ENCODE peak calls at places on chromosomes 13 and 19, in six cellular contexts. One of them, this sample, is unnamed.

GRCh38 chr19:7494416-7495098 is 5.7 kb upstream of the PEX11G start:
- DNase-seq in activated CD8-positive, alpha-beta T cell treated with anti-CD3 and anti-CD28 coated beads for 36 hours: no peak
- DNase-seq in neural crest cell: peak
- DNase-seq in cardiac muscle cell: no peak
- DNase-seq in fibroblast of pulmonary artery: peak
- DNase-seq in glutamatergic neuron: peak
- DNase-seq in this sample: no peak

GRCh38 chr13:57784633-57785032 is 153.1 kb downstream of the PCDH17 start:
- DNase-seq in activated CD8-positive, alpha-beta T cell treated with anti-CD3 and anti-CD28 coated beads for 36 hours: no peak
- DNase-seq in neural crest cell: no peak
- DNase-seq in cardiac muscle cell: no peak
- DNase-seq in fibroblast of pulmonary artery: no peak
- DNase-seq in glutamatergic neuron: no peak
- DNase-seq in this sample: no peak

GRCh38 chr19:51680474-51680873 is 12.7 kb upstream of the SPACA6 start:
- DNase-seq in activated CD8-positive, alpha-beta T cell treated with anti-CD3 and anti-CD28 coated beads for 36 hours: no peak
- DNase-seq in neural crest cell: no peak
- DNase-seq in cardiac muscle cell: no peak
- DNase-seq in fibroblast of pulmonary artery: no peak
- DNase-seq in glutamatergic neuron: no peak
- DNase-seq in this sample: no peak

GRCh38 chr13:22893149-22893548 is 287.6 kb upstream of the SGCG start:
- DNase-seq in activated CD8-positive, alpha-beta T cell treated with anti-CD3 and anti-CD28 coated beads for 36 hours: no peak
- DNase-seq in neural crest cell: no peak
- DNase-seq in cardiac muscle cell: no peak
- DNase-seq in fibroblast of pulmonary artery: no peak
- DNase-seq in glutamatergic neuron: no peak
- DNase-seq in this sample: no peak

GRCh38 chr19:861756-862528 is 2.5 kb downstream of the CFD start:
- DNase-seq in activated CD8-positive, alpha-beta T cell treated with anti-CD3 and anti-CD28 coated beads for 36 hours: peak
- DNase-seq in neural crest cell: peak
- DNase-seq in cardiac muscle cell: peak
- DNase-seq in fibroblast of pulmonary artery: peak
- DNase-seq in glutamatergic neuron: peak
- DNase-seq in this sample: peak

GRCh38 chr13:24618219-24618955 is 61.8 kb upstream of the ATP12A start:
- DNase-seq in activated CD8-positive, alpha-beta T cell treated with anti-CD3 and anti-CD28 coated beads for 36 hours: peak
- DNase-seq in neural crest cell: no peak
- DNase-seq in cardiac muscle cell: no peak
- DNase-seq in fibroblast of pulmonary artery: no peak
- DNase-seq in glutamatergic neuron: no peak
- DNase-seq in this sample: peak

GRCh38 chr13:20991741-20992520 is 69.5 kb downstream of the LATS2 start:
- DNase-seq in activated CD8-positive, alpha-beta T cell treated with anti-CD3 and anti-CD28 coated beads for 36 hours: no peak
- DNase-seq in neural crest cell: no peak
- DNase-seq in cardiac muscle cell: no peak
- DNase-seq in fibroblast of pulmonary artery: no peak
- DNase-seq in glutamatergic neuron: no peak
- DNase-seq in this sample: no peak

GRCh38 chr13:95541308-95541707 is 11.2 kb upstream of the CLDN10 start:
- DNase-seq in activated CD8-positive, alpha-beta T cell treated with anti-CD3 and anti-CD28 coated beads for 36 hours: no peak
- DNase-seq in neural crest cell: no peak
- DNase-seq in cardiac muscle cell: no peak
- DNase-seq in fibroblast of pulmonary artery: no peak
- DNase-seq in glutamatergic neuron: no peak
- DNase-seq in this sample: no peak

GRCh38 chr19:46431824-46432223 is 3.1 kb upstream of the PNMA8C start:
- DNase-seq in activated CD8-positive, alpha-beta T cell treated with anti-CD3 and anti-CD28 coated beads for 36 hours: peak
- DNase-seq in neural crest cell: no peak
- DNase-seq in cardiac muscle cell: peak
- DNase-seq in fibroblast of pulmonary artery: no peak
- DNase-seq in glutamatergic neuron: no peak
- DNase-seq in this sample: no peak

GRCh38 chr19:14434157-14434501 is 1.0 kb downstream of the PKN1 start:
- DNase-seq in activated CD8-positive, alpha-beta T cell treated with anti-CD3 and anti-CD28 coated beads for 36 hours: peak
- DNase-seq in neural crest cell: no peak
- DNase-seq in cardiac muscle cell: no peak
- DNase-seq in fibroblast of pulmonary artery: no peak
- DNase-seq in glutamatergic neuron: no peak
- DNase-seq in this sample: no peak

GRCh38 chr19:15265849-15266248 is 33.6 kb upstream of the EPHX3 start:
- DNase-seq in activated CD8-positive, alpha-beta T cell treated with anti-CD3 and anti-CD28 coated beads for 36 hours: no peak
- DNase-seq in neural crest cell: no peak
- DNase-seq in cardiac muscle cell: no peak
- DNase-seq in fibroblast of pulmonary artery: peak
- DNase-seq in glutamatergic neuron: no peak
- DNase-seq in this sample: no peak

GRCh38 chr19:48465215-48465614 is 4.0 kb upstream of the CYTH2 start:
- DNase-seq in activated CD8-positive, alpha-beta T cell treated with anti-CD3 and anti-CD28 coated beads for 36 hours: no peak
- DNase-seq in neural crest cell: no peak
- DNase-seq in cardiac muscle cell: no peak
- DNase-seq in fibroblast of pulmonary artery: no peak
- DNase-seq in glutamatergic neuron: no peak
- DNase-seq in this sample: no peak

GRCh38 chr19:4477034-4477801 is 5.1 kb downstream of the HDGFL2 start:
- DNase-seq in activated CD8-positive, alpha-beta T cell treated with anti-CD3 and anti-CD28 coated beads for 36 hours: no peak
- DNase-seq in neural crest cell: no peak
- DNase-seq in cardiac muscle cell: no peak
- DNase-seq in fibroblast of pulmonary artery: no peak
- DNase-seq in glutamatergic neuron: no peak
- DNase-seq in this sample: no peak

GRCh38 chr13:47081850-47082249 is 185.0 kb upstream of the HTR2A start:
- DNase-seq in activated CD8-positive, alpha-beta T cell treated with anti-CD3 and anti-CD28 coated beads for 36 hours: no peak
- DNase-seq in neural crest cell: no peak
- DNase-seq in cardiac muscle cell: no peak
- DNase-seq in fibroblast of pulmonary artery: no peak
- DNase-seq in glutamatergic neuron: no peak
- DNase-seq in this sample: no peak

GRCh38 chr13:107712145-107712544 is 503.2 kb downstream of the LIG4 start:
- DNase-seq in activated CD8-positive, alpha-beta T cell treated with anti-CD3 and anti-CD28 coated beads for 36 hours: no peak
- DNase-seq in neural crest cell: no peak
- DNase-seq in cardiac muscle cell: no peak
- DNase-seq in fibroblast of pulmonary artery: no peak
- DNase-seq in glutamatergic neuron: no peak
- DNase-seq in this sample: no peak

GRCh38 chr19:48963371-48964204 is 1.5 kb upstream of the FTL start:
- DNase-seq in activated CD8-positive, alpha-beta T cell treated with anti-CD3 and anti-CD28 coated beads for 36 hours: peak
- DNase-seq in neural crest cell: peak
- DNase-seq in cardiac muscle cell: peak
- DNase-seq in fibroblast of pulmonary artery: peak
- DNase-seq in glutamatergic neuron: peak
- DNase-seq in this sample: peak

GRCh38 chr13:27808866-27809546 is 16.7 kb downstream of the GSX1 start:
- DNase-seq in activated CD8-positive, alpha-beta T cell treated with anti-CD3 and anti-CD28 coated beads for 36 hours: no peak
- DNase-seq in neural crest cell: no peak
- DNase-seq in cardiac muscle cell: no peak
- DNase-seq in fibroblast of pulmonary artery: no peak
- DNase-seq in glutamatergic neuron: no peak
- DNase-seq in this sample: no peak

DNA sequence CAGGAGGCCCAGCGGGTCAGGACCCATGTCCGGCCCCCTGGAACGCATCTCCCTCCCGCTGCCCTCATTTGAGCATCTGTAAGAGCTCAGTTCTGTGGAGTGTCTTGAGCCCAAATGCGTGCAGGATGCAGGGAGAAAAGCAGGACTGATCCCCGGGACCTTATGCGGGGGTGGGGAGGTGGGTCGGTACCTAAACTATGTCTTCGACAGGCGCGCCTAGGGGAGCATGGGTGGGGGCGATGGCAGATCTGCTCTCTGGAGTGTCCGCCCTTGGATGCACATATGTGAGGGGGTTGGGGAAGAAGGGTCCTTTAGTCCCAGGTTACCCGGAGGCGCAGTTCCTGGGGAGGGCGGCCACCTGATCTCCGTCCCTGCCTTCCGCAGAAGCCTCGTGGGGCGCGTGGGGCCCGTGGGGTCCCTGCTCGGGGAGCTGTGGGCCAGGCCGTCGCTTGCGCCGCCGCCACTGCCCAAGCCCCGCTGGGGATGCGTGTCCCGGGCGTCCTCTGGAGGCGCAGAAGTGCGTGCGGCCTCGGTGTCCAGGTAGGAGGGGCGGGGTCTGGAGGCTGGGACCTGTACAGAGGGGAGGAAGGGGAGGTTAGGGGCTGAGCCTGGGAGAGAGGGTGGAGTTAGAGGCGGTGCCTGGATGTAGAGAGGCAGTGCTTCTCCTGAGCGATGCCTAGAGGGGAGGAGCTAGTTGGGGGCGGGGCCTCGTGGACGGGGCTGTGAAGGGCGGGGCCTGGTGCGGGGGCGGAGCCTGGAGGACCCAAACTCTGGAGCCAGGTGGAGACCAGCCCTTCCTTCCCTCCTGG is 2.8 kb downstream of the CILP2 start:
- DNase-seq in activated CD8-positive, alpha-beta T cell treated with anti-CD3 and anti-CD28 coated beads for 36 hours: peak
- DNase-seq in neural crest cell: no peak
- DNase-seq in cardiac muscle cell: peak
- DNase-seq in fibroblast of pulmonary artery: peak
- DNase-seq in glutamatergic neuron: peak
- DNase-seq in this sample: peak
- TF ChIP-seq CTCF in activated CD8-positive, alpha-beta T cell treated with anti-CD3 and anti-CD28 coated beads for 36 hours: no peak
- TF ChIP-seq CTCF in neural crest cell: no peak
- TF ChIP-seq CTCF in cardiac muscle cell: no peak
- TF ChIP-seq CTCF in fibroblast of pulmonary artery: no peak
- TF ChIP-seq CTCF in glutamatergic neuron: no peak
- TF ChIP-seq CTCF in this sample: no peak

DNA sequence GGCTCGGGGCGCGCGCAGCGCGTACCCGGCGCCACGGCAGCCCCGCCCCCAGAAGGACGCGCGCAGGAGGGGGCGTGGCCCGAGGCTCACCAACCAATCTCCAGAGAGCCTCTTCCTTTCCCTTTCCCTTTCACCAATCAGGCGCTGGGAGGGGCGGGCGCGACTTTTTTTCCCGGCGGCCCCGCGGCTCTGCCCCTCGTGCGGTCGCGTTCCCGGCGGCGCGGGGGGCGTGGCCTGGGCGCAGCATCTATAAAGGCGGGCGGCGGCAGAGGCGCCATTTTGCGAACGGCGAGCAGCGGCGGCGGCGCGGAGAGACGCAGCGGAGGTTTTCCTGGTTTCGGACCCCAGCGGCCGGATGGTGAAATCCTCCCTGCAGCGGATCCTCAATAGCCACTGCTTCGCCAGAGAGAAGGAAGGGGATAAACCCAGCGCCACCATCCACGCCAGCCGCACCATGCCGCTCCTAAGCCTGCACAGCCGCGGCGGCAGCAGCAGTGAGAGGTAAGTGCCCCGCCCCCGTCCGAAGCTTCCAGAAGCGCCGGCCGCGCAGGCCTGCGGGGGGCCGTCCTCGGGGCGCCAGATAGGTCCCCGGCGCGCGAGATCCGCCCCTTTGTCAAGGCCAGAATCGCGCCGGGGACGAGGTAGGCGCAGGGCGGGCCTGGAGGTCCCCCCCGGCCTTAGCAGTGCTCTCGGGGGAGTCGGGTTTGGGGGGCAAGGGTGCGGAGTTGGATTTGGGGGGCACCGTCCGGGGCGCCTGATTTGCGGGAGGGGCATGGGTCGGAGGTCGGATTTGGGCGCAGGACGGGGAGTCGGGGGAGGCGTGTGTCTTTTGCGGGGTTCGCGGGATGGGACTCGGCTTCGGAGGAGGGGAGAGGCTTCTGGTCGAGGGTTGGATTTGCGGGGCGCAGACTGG is 12.5 kb downstream of the PEAK3 start:
- DNase-seq in activated CD8-positive, alpha-beta T cell treated with anti-CD3 and anti-CD28 coated beads for 36 hours: peak
- DNase-seq in neural crest cell: peak
- DNase-seq in cardiac muscle cell: peak
- DNase-seq in fibroblast of pulmonary artery: peak
- DNase-seq in glutamatergic neuron: peak
- DNase-seq in this sample: peak
- TF ChIP-seq CTCF in activated CD8-positive, alpha-beta T cell treated with anti-CD3 and anti-CD28 coated beads for 36 hours: no peak
- TF ChIP-seq CTCF in neural crest cell: peak
- TF ChIP-seq CTCF in cardiac muscle cell: no peak
- TF ChIP-seq CTCF in fibroblast of pulmonary artery: no peak
- TF ChIP-seq CTCF in glutamatergic neuron: no peak
- TF ChIP-seq CTCF in this sample: peak

DNA sequence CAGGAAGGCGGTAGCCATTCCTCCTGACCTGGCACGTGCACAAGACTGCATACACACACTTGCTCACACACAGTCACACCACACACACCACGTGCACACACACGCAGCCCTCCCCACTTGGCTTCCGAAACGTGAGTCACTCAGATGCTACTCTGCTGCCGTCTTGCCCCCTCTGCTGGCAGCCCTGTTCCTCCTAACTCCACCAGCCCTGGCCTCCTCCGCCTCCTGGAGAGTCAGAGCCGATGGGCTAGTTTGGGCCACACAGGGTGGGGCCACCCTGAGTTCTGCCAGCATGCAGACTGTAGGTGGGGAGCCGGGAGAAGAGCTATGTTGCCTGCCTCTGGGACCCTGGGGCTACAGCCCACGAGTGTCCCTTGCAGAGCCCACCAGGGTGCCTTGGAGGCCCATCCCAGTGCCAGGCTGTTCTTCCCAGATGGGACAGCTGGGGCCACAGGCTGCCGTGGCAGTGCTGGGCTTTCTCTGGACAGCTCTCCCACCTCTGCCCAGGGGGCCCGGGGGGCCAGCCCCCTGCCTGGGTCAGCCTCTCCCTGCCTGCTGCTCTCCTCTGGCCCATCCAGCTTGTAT is 12.1 kb downstream of the PIN1 start:
- DNase-seq in activated CD8-positive, alpha-beta T cell treated with anti-CD3 and anti-CD28 coated beads for 36 hours: peak
- DNase-seq in neural crest cell: peak
- DNase-seq in cardiac muscle cell: no peak
- DNase-seq in fibroblast of pulmonary artery: peak
- DNase-seq in glutamatergic neuron: peak
- DNase-seq in this sample: peak
- TF ChIP-seq CTCF in activated CD8-positive, alpha-beta T cell treated with anti-CD3 and anti-CD28 coated beads for 36 hours: no peak
- TF ChIP-seq CTCF in neural crest cell: peak
- TF ChIP-seq CTCF in cardiac muscle cell: peak
- TF ChIP-seq CTCF in fibroblast of pulmonary artery: peak
- TF ChIP-seq CTCF in glutamatergic neuron: peak
- TF ChIP-seq CTCF in this sample: peak

DNA sequence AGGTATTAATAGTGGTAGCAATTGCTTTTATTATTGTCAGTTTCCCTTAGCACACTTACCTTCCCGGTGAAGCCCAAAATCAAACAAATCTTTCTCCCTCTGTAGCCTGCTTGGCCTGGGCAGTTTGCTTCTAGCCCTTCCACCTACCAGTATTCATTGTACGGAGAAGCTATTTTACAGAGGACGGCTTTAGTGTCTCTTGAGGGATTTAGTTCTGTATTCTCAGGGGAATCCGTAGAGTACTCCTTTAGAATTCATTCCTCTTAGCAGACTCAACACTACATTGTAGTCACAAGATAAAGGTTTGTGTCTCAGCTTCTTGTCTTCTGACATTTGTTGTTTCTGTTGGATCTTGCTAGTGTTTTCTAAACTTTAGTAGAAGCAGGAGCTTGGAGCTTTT is 24.1 kb upstream of the WTIP start:
- DNase-seq in activated CD8-positive, alpha-beta T cell treated with anti-CD3 and anti-CD28 coated beads for 36 hours: no peak
- DNase-seq in neural crest cell: no peak
- DNase-seq in cardiac muscle cell: no peak
- DNase-seq in fibroblast of pulmonary artery: no peak
- DNase-seq in glutamatergic neuron: no peak
- DNase-seq in this sample: no peak
- TF ChIP-seq CTCF in activated CD8-positive, alpha-beta T cell treated with anti-CD3 and anti-CD28 coated beads for 36 hours: no peak
- TF ChIP-seq CTCF in neural crest cell: no peak
- TF ChIP-seq CTCF in cardiac muscle cell: no peak
- TF ChIP-seq CTCF in fibroblast of pulmonary artery: no peak
- TF ChIP-seq CTCF in glutamatergic neuron: no peak
- TF ChIP-seq CTCF in this sample: no peak

This sample was measured in GM13977.